ENCODE peak calls at places on chromosomes 12 and 14, in five cellular contexts. J, D, T, P and Z are unnamed samples.

GRCh38 chr14:50740858-50741257 is 72.8 kb upstream of the SAV1 start:
- DNase-seq in J (no peak), T (no peak), P (no peak), D (no peak), Z (no peak)

GRCh38 chr14:80781968-80782367 is 159.6 kb downstream of the CEP128 start:
- DNase-seq in P (no peak), T (no peak), J (peak), D (no peak), Z (no peak)

GRCh38 chr14:60106341-60106740 is 14.6 kb downstream of the PCNX4 start:
- DNase-seq in T (peak), D (no peak), P (no peak), J (peak), Z (peak)

GRCh38 chr12:72346331-72346944 is 74.3 kb downstream of the TRHDE start:
- DNase-seq in T (peak), J (peak), P (peak), D (no peak), Z (peak)

GRCh38 chr14:63039800-63040380 is 5.4 kb downstream of the KCNH5 start:
- DNase-seq in D (no peak), P (peak), J (peak), T (no peak), Z (no peak)

GRCh38 chr12:2836004-2836403 is 1.2 kb upstream of the NRIP2 start:
- DNase-seq in T (no peak), J (no peak), P (no peak), D (no peak), Z (no peak)

GRCh38 chr14:91170504-91171121 is 56.7 kb downstream of the DGLUCY start:
- DNase-seq in T (no peak), J (no peak), D (no peak), P (no peak), Z (no peak)

GRCh38 chr12:48296586-48297396 is 53.9 kb downstream of the ZNF641 start:
- DNase-seq in T (peak), J (peak), D (no peak), P (no peak), Z (peak)

GRCh38 chr12:110141389-110141788 is 17.2 kb downstream of the IFT81 start:
- DNase-seq in T (no peak), J (peak), D (no peak), P (no peak), Z (peak)